ENCODE peak calls at places on chromosome 14, in four cellular contexts. G is Daoy, H is IMR-90, M is activated gamma-delta T cell. E is an unnamed sample.

GRCh38 chr14:88729159-88729558 is 63.6 kb downstream of the EML5 start:
- DNase-seq in G (no peak), M (no peak), H (peak), E (no peak)

GRCh38 chr14:35221462-35221861 is 70.7 kb upstream of the PSMA6 start:
- DNase-seq in H (peak), M (no peak), G (no peak), E (no peak)

GRCh38 chr14:50676814-50677516 is 8.9 kb upstream of the SAV1 start:
- DNase-seq in H (no peak), G (no peak), M (no peak), E (no peak)

GRCh38 chr14:69096766-69097475 is 56.0 kb downstream of the DCAF5 start:
- DNase-seq in G (no peak), H (peak), M (no peak), E (no peak)

GRCh38 chr14:67241416-67242362 is at the start of gene PALS1:
- DNase-seq in M (peak), G (peak), H (peak), E (peak)

GRCh38 chr14:31834616-31835015 is 242.5 kb upstream of the ARHGAP5 start:
- DNase-seq in G (no peak), H (peak), M (no peak), E (peak)

GRCh38 chr14:101476258-101476930 is 84.9 kb upstream of the DIO3 start:
- DNase-seq in H (no peak), M (no peak), G (no peak), E (no peak)

GRCh38 chr14:29601559-29602109 is 326.0 kb downstream of the PRKD1 start:
- DNase-seq in H (peak), G (no peak), M (no peak), E (peak)

E was measured in HT1080.